ENCODE peak calls at places on chromosomes 5 and 9, in six cellular contexts. B is iPS-NIHi11; D is H7; G is activated naive CD4-positive, alpha-beta T cell; O is kidney tubule cell; S is heart right ventricle. A is an unnamed sample.

GRCh38 chr5:120454094-120454798 is 9.9 kb upstream of the PRR16 start:
- DNase-seq in B (peak; percentile 29), D (no peak), G (no peak), O (peak; percentile 69), S (peak; percentile 11), A (no peak)

GRCh38 chr9:86529496-86530275 is 175.5 kb upstream of the TUT7 start:
- DNase-seq in B (no peak), D (no peak), G (no peak), O (peak; percentile 32), S (no peak), A (peak; percentile 72)

GRCh38 chr9:20339611-20340010 is 282.7 kb downstream of the MLLT3 start:
- DNase-seq in B (no peak), D (no peak), G (no peak), O (no peak), S (no peak), A (no peak)

GRCh38 chr9:7811679-7812078 is 12.1 kb upstream of the DMAC1 start:
- DNase-seq in B (no peak), D (no peak), G (no peak), O (no peak), S (no peak), A (no peak)

GRCh38 chr5:96655085-96655484 is 7.1 kb upstream of the CAST start:
- DNase-seq in B (no peak), D (no peak), G (no peak), O (no peak), S (no peak), A (peak; percentile 57)

GRCh38 chr9:69412741-69413150 is 87.7 kb downstream of the ENTREP1 start:
- DNase-seq in B (peak; percentile 87), D (peak; percentile 92), G (no peak), O (peak; percentile 75), S (peak; percentile 67), A (peak; percentile 93)

GRCh38 chr9:136141716-136142415 is 23.2 kb upstream of the TMEM250 start:
- DNase-seq in B (no peak), D (peak; percentile 67), G (no peak), O (no peak), S (no peak), A (no peak)

GRCh38 chr9:122498883-122499288 is 11.7 kb upstream of the OR1J2 start:
- DNase-seq in B (peak; percentile 28), D (peak; percentile 15), G (no peak), O (peak; percentile 65), S (no peak), A (peak; percentile 94)

GRCh38 chr9:105694848-105695581 is 674 bp downstream of the TMEM38B start:
- DNase-seq in B (peak; percentile 68), D (peak; percentile 80), G (peak; percentile 34), O (peak; percentile 60), S (peak; percentile 53), A (peak; percentile 81)

GRCh38 chr9:27880135-27880534 is 306.9 kb upstream of the C9orf72 start:
- DNase-seq in B (no peak), D (no peak), G (no peak), O (no peak), S (no peak), A (no peak)

GRCh38 chr5:180825768-180826525 is 23.3 kb upstream of the MGAT1 start:
- DNase-seq in B (no peak), D (no peak), G (no peak), O (peak; percentile 97), S (no peak), A (no peak)

GRCh38 chr9:4837768-4838546 is 45.2 kb downstream of the RCL1 start:
- DNase-seq in B (no peak), D (no peak), G (no peak), O (peak; percentile 53), S (no peak), A (no peak)

GRCh38 chr9:115237383-115238087 is 119.6 kb upstream of the TNC start:
- DNase-seq in B (no peak), D (no peak), G (no peak), O (no peak), S (no peak), A (no peak)